ENCODE peak calls at places on chromosomes 6 and 20, in six cellular contexts. One of them, this sample, is unnamed.

GRCh38 chr6:168956884-168957730 is 296.5 kb downstream of the THBS2 start:
- DNase-seq in esophagus squamous epithelium: no peak
- DNase-seq in ovary: peak; percentile 75
- DNase-seq in tibial artery: peak; percentile 67
- DNase-seq in coronary artery: no peak
- DNase-seq in tibial nerve: peak; percentile 70
- DNase-seq in this sample: peak; percentile 89

GRCh38 chr6:11358904-11359840 is 126.7 kb upstream of the NEDD9 start:
- DNase-seq in esophagus squamous epithelium: no peak
- DNase-seq in ovary: no peak
- DNase-seq in tibial artery: no peak
- DNase-seq in coronary artery: no peak
- DNase-seq in tibial nerve: no peak
- DNase-seq in this sample: no peak

GRCh38 chr20:23331951-23332350 is 18.6 kb upstream of the NXT1 start:
- DNase-seq in esophagus squamous epithelium: no peak
- DNase-seq in ovary: no peak
- DNase-seq in tibial artery: no peak
- DNase-seq in coronary artery: no peak
- DNase-seq in tibial nerve: no peak
- DNase-seq in this sample: no peak

GRCh38 chr20:38893485-38894090 is 32.6 kb upstream of the FAM83D start:
- DNase-seq in esophagus squamous epithelium: no peak
- DNase-seq in ovary: peak; percentile 60
- DNase-seq in tibial artery: peak; percentile 51
- DNase-seq in coronary artery: no peak
- DNase-seq in tibial nerve: peak; percentile 50
- DNase-seq in this sample: peak; percentile 77

GRCh38 chr6:144319193-144319592 is 34.1 kb downstream of the UTRN start:
- DNase-seq in esophagus squamous epithelium: no peak
- DNase-seq in ovary: no peak
- DNase-seq in tibial artery: no peak
- DNase-seq in coronary artery: no peak
- DNase-seq in tibial nerve: no peak
- DNase-seq in this sample: no peak

GRCh38 chr20:23528867-23529431 is 38.0 kb downstream of the CST8 start:
- DNase-seq in esophagus squamous epithelium: no peak
- DNase-seq in ovary: no peak
- DNase-seq in tibial artery: no peak
- DNase-seq in coronary artery: no peak
- DNase-seq in tibial nerve: no peak
- DNase-seq in this sample: no peak

GRCh38 chr6:154606457-154606856 is 96.0 kb upstream of the CNKSR3 start:
- DNase-seq in esophagus squamous epithelium: no peak
- DNase-seq in ovary: no peak
- DNase-seq in tibial artery: no peak
- DNase-seq in coronary artery: no peak
- DNase-seq in tibial nerve: no peak
- DNase-seq in this sample: peak; percentile 3

GRCh38 chr6:44047179-44047546 is 80.1 kb downstream of the MRPL14 start:
- DNase-seq in esophagus squamous epithelium: no peak
- DNase-seq in ovary: no peak
- DNase-seq in tibial artery: no peak
- DNase-seq in coronary artery: no peak
- DNase-seq in tibial nerve: no peak
- DNase-seq in this sample: no peak

GRCh38 chr6:47202638-47203037 is 107.1 kb downstream of the TNFRSF21 start:
- DNase-seq in esophagus squamous epithelium: no peak
- DNase-seq in ovary: no peak
- DNase-seq in tibial artery: no peak
- DNase-seq in coronary artery: no peak
- DNase-seq in tibial nerve: no peak
- DNase-seq in this sample: no peak

GRCh38 chr6:107832146-107833056 is 8.3 kb upstream of the SCML4 start:
- DNase-seq in esophagus squamous epithelium: no peak
- DNase-seq in ovary: no peak
- DNase-seq in tibial artery: no peak
- DNase-seq in coronary artery: no peak
- DNase-seq in tibial nerve: no peak
- DNase-seq in this sample: no peak

GRCh38 chr6:20606831-20607230 is 72.6 kb downstream of the CDKAL1 start:
- DNase-seq in esophagus squamous epithelium: no peak
- DNase-seq in ovary: no peak
- DNase-seq in tibial artery: no peak
- DNase-seq in coronary artery: no peak
- DNase-seq in tibial nerve: no peak
- DNase-seq in this sample: no peak

GRCh38 chr6:71254323-71254722 is 34.3 kb upstream of the OGFRL1 start:
- DNase-seq in esophagus squamous epithelium: no peak
- DNase-seq in ovary: no peak
- DNase-seq in tibial artery: no peak
- DNase-seq in coronary artery: no peak
- DNase-seq in tibial nerve: no peak
- DNase-seq in this sample: peak; percentile 53

GRCh38 chr20:38093641-38094077 is 60.1 kb downstream of the RPRD1B start:
- DNase-seq in esophagus squamous epithelium: no peak
- DNase-seq in ovary: no peak
- DNase-seq in tibial artery: no peak
- DNase-seq in coronary artery: no peak
- DNase-seq in tibial nerve: no peak
- DNase-seq in this sample: no peak

GRCh38 chr20:8795404-8795803 is 273.5 kb upstream of the PLCB4 start:
- DNase-seq in esophagus squamous epithelium: no peak
- DNase-seq in ovary: no peak
- DNase-seq in tibial artery: no peak
- DNase-seq in coronary artery: no peak
- DNase-seq in tibial nerve: no peak
- DNase-seq in this sample: peak; percentile 47

GRCh38 chr6:30325150-30325872 is 1.4 kb upstream of the TRIM39 start:
- DNase-seq in esophagus squamous epithelium: no peak
- DNase-seq in ovary: no peak
- DNase-seq in tibial artery: peak; percentile 41
- DNase-seq in coronary artery: no peak
- DNase-seq in tibial nerve: no peak
- DNase-seq in this sample: peak; percentile 59

GRCh38 chr6:28393912-28394662 is 5.5 kb downstream of the ZSCAN12 start:
- DNase-seq in esophagus squamous epithelium: no peak
- DNase-seq in ovary: no peak
- DNase-seq in tibial artery: no peak
- DNase-seq in coronary artery: no peak
- DNase-seq in tibial nerve: no peak
- DNase-seq in this sample: peak; percentile 10

GRCh38 chr6:152727507-152727906 is 23.1 kb upstream of the VIP start:
- DNase-seq in esophagus squamous epithelium: no peak
- DNase-seq in ovary: no peak
- DNase-seq in tibial artery: no peak
- DNase-seq in coronary artery: no peak
- DNase-seq in tibial nerve: no peak
- DNase-seq in this sample: no peak

GRCh38 chr6:37705239-37706051 is 7.8 kb upstream of the MDGA1 start:
- DNase-seq in esophagus squamous epithelium: no peak
- DNase-seq in ovary: peak; percentile 89
- DNase-seq in tibial artery: peak; percentile 78
- DNase-seq in coronary artery: no peak
- DNase-seq in tibial nerve: peak; percentile 83
- DNase-seq in this sample: peak; percentile 92

GRCh38 chr20:63103402-63104311 is 96.9 kb upstream of the BHLHE23 start:
- DNase-seq in esophagus squamous epithelium: no peak
- DNase-seq in ovary: no peak
- DNase-seq in tibial artery: no peak
- DNase-seq in coronary artery: no peak
- DNase-seq in tibial nerve: no peak
- DNase-seq in this sample: peak; percentile 21

GRCh38 chr20:57287901-57288300 is 21.5 kb upstream of the BMP7 start:
- DNase-seq in esophagus squamous epithelium: no peak
- DNase-seq in ovary: no peak
- DNase-seq in tibial artery: no peak
- DNase-seq in coronary artery: no peak
- DNase-seq in tibial nerve: no peak
- DNase-seq in this sample: no peak

GRCh38 chr20:57289401-57290177 is 23.1 kb upstream of the BMP7 start:
- DNase-seq in esophagus squamous epithelium: no peak
- DNase-seq in ovary: no peak
- DNase-seq in tibial artery: no peak
- DNase-seq in coronary artery: no peak
- DNase-seq in tibial nerve: no peak
- DNase-seq in this sample: no peak

GRCh38 chr20:57287007-57287810 is 20.8 kb upstream of the BMP7 start:
- DNase-seq in esophagus squamous epithelium: no peak
- DNase-seq in ovary: no peak
- DNase-seq in tibial artery: no peak
- DNase-seq in coronary artery: no peak
- DNase-seq in tibial nerve: no peak
- DNase-seq in this sample: no peak

GRCh38 chr20:57290178-57290484 is 23.7 kb upstream of the BMP7 start:
- DNase-seq in esophagus squamous epithelium: no peak
- DNase-seq in ovary: no peak
- DNase-seq in tibial artery: no peak
- DNase-seq in coronary artery: no peak
- DNase-seq in tibial nerve: no peak
- DNase-seq in this sample: no peak

DNA sequence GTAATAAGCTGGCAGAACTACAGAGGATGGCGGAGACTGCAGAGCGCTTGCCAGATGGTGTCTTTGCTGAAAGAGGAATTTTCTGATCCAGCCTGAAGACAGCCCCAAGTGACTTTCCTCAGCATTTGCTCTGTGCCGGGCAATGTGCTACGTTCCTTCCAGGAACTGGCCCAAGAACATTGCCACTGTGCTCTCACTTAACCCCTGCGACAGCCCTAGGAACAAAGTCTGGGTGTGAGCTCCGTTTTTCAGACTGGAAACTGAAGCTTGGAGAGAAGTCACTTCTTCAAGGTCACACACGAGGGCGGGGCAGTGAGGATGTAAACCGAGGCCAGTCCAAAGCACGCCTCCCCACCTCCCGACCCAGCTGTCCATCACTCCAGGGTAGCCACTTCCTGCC is 22.2 kb upstream of the BMP7 start:
- DNase-seq in esophagus squamous epithelium: no peak
- DNase-seq in ovary: no peak
- DNase-seq in tibial artery: no peak
- DNase-seq in coronary artery: no peak
- DNase-seq in tibial nerve: no peak
- DNase-seq in this sample: no peak
- H3K4me3 ChIP-seq in esophagus squamous epithelium: no peak overlapping the region
- H3K4me3 ChIP-seq in ovary: no peak overlapping the region
- H3K4me3 ChIP-seq in tibial artery: no peak overlapping the region
- H3K4me3 ChIP-seq in coronary artery: no peak overlapping the region
- H3K4me3 ChIP-seq in tibial nerve: no peak overlapping the region
- H3K4me3 ChIP-seq in this sample: no peak overlapping the region

GRCh38 chr6:109381747-109382575 is at the start of gene CD164:
- DNase-seq in esophagus squamous epithelium: peak; percentile 87
- DNase-seq in ovary: peak; percentile 96
- DNase-seq in tibial artery: peak; percentile 94
- DNase-seq in coronary artery: peak; percentile 96
- DNase-seq in tibial nerve: peak; percentile 90
- DNase-seq in this sample: peak; percentile 98

GRCh38 chr6:109381007-109381746 is 1.1 kb downstream of the CD164 start:
- DNase-seq in esophagus squamous epithelium: no peak
- DNase-seq in ovary: no peak
- DNase-seq in tibial artery: no peak
- DNase-seq in coronary artery: no peak
- DNase-seq in tibial nerve: no peak
- DNase-seq in this sample: no peak

GRCh38 chr6:109382576-109383437 is 540 bp upstream of the CD164 start:
- DNase-seq in esophagus squamous epithelium: peak; percentile 87
- DNase-seq in ovary: peak; percentile 93
- DNase-seq in tibial artery: peak; percentile 93
- DNase-seq in coronary artery: peak; percentile 96
- DNase-seq in tibial nerve: peak; percentile 89
- DNase-seq in this sample: peak; percentile 97

GRCh38 chr6:109379706-109380105 is 2.6 kb downstream of the CD164 start:
- DNase-seq in esophagus squamous epithelium: no peak
- DNase-seq in ovary: no peak
- DNase-seq in tibial artery: no peak
- DNase-seq in coronary artery: no peak
- DNase-seq in tibial nerve: no peak
- DNase-seq in this sample: no peak

GRCh38 chr6:109383438-109383940 is 1.2 kb upstream of the CD164 start:
- DNase-seq in esophagus squamous epithelium: no peak
- DNase-seq in ovary: no peak
- DNase-seq in tibial artery: no peak
- DNase-seq in coronary artery: no peak
- DNase-seq in tibial nerve: no peak
- DNase-seq in this sample: no peak
- TF ChIP-seq CTCF in esophagus squamous epithelium: no peak
- TF ChIP-seq CTCF in ovary: no peak
- TF ChIP-seq CTCF in tibial artery: no peak
- TF ChIP-seq CTCF in coronary artery: peak; percentile 23
- TF ChIP-seq CTCF in tibial nerve: no peak
- TF ChIP-seq CTCF in this sample: no peak

DNA sequence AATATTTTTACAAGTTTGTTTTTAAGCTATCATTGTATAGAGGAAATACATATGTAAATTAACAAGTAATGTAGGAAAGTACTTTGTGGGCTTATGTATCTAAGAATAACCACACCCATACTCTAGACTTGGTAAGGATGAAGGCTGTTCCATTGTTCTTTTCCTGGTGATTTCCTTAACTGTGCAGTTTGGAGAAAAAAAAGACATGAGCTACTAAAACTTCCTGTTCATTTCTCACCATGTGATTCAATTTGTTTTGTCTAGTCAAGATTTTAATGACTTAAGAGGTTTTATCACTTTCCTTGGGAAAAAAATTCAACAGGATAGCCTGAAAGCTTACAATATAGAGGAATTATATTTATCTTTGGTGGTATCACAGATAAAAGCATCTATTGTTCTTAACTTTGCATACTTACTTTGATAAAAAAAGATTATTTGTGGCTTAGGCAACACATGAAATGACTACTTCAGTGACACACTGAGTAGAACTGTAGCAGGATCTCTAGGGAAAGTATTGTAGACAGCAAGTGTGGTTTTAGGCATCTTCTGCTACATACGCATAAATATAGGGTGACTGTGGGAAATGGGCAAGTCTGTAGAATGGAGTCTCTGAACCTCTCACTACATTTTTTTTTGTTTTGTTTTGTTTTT is 80.3 kb downstream of the GJA1 start:
- DNase-seq in esophagus squamous epithelium: no peak
- DNase-seq in ovary: no peak
- DNase-seq in tibial artery: no peak
- DNase-seq in coronary artery: no peak
- DNase-seq in tibial nerve: no peak
- DNase-seq in this sample: no peak
- H3K27ac ChIP-seq in esophagus squamous epithelium: no peak overlapping the region
- H3K27ac ChIP-seq in ovary: no peak overlapping the region
- H3K27ac ChIP-seq in tibial artery: no peak overlapping the region
- H3K27ac ChIP-seq in coronary artery: no peak overlapping the region
- H3K27ac ChIP-seq in tibial nerve: no peak overlapping the region
- H3K27ac ChIP-seq in this sample: no peak overlapping the region

DNA sequence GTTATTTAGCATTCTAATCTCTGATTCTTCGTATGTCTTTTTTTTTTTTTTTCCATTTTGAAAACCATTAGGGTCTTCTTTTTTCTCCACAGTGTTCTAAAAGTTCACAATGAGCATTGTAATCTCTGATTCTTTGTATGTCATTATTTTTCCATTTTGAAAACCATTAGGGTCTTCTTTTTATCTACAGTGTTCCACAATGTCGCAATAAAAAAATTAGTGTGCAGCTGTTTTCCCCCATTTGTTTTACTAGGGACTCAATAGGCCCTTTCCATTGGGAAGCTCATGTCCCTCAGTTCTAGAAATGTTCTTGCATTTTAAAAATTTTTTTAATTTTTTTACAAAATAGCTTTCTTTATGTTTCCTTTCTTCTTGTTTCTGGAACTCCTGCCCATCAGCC is 64.2 kb downstream of the RNF182 start:
- DNase-seq in esophagus squamous epithelium: no peak
- DNase-seq in ovary: no peak
- DNase-seq in tibial artery: no peak
- DNase-seq in coronary artery: no peak
- DNase-seq in tibial nerve: no peak
- DNase-seq in this sample: no peak
- H3K4me3 ChIP-seq in esophagus squamous epithelium: no peak overlapping the region
- H3K4me3 ChIP-seq in ovary: no peak overlapping the region
- H3K4me3 ChIP-seq in tibial artery: no peak overlapping the region
- H3K4me3 ChIP-seq in coronary artery: no peak overlapping the region
- H3K4me3 ChIP-seq in tibial nerve: no peak overlapping the region
- H3K4me3 ChIP-seq in this sample: no peak overlapping the region

This sample was measured in cardiac muscle cell.